ENCODE peak calls at places on chromosomes 7 and 10, in eight cellular contexts. N is body of pancreas, C is heart right ventricle, L is cardiac muscle cell, V is PC-9, B is aorta, H is pancreas, O is mesendoderm. G is an unnamed sample.

GRCh38 chr7:46754135-46754730 is 827.7 kb downstream of the TNS3 start:
- DNase-seq in N (no peak), C (no peak), L (no peak), V (peak; percentile 16), B (no peak), H (no peak), O (no peak), G (no peak)

GRCh38 chr7:43535031-43535451 is 47.9 kb upstream of the STK17A start:
- DNase-seq in N (peak; percentile 20), C (no peak), L (no peak), V (no peak), B (no peak), H (no peak), O (no peak), G (no peak)

GRCh38 chr7:26393855-26394254 is 102.2 kb downstream of the SNX10 start:
- DNase-seq in N (no peak), C (no peak), L (no peak), V (no peak), B (no peak), H (no peak), O (no peak), G (no peak)

GRCh38 chr10:79223001-79223345 is 124.3 kb upstream of the PPIF start:
- DNase-seq in N (no peak), C (no peak), L (no peak), V (no peak), B (no peak), H (no peak), O (no peak), G (no peak)

GRCh38 chr7:134313543-134313942 is 3.2 kb downstream of the SLC35B4 start:
- DNase-seq in N (no peak), C (no peak), L (no peak), V (no peak), B (no peak), H (no peak), O (no peak), G (no peak)

GRCh38 chr7:84975586-84976185 is 211.2 kb downstream of the SEMA3D start:
- DNase-seq in N (no peak), C (no peak), L (no peak), V (no peak), B (no peak), H (no peak), O (no peak), G (no peak)

GRCh38 chr7:101598422-101598957 is 30.6 kb downstream of the MYL10 start:
- DNase-seq in N (peak; percentile 89), C (no peak), L (no peak), V (peak; percentile 64), B (no peak), H (peak; percentile 67), O (no peak), G (no peak)

GRCh38 chr7:53306846-53307245 is 271.4 kb downstream of the POM121L12 start:
- DNase-seq in N (no peak), C (no peak), L (no peak), V (no peak), B (no peak), H (no peak), O (no peak), G (no peak)

GRCh38 chr7:148963583-148964509 is 64.5 kb downstream of the PDIA4 start:
- DNase-seq in N (no peak), C (no peak), L (no peak), V (peak; percentile 30), B (no peak), H (no peak), O (no peak), G (no peak)

GRCh38 chr10:29140991-29141390 is 147.9 kb upstream of the LYZL1 start:
- DNase-seq in N (no peak), C (no peak), L (no peak), V (peak; percentile 40), B (no peak), H (no peak), O (peak; percentile 87), G (no peak)

GRCh38 chr7:94212160-94212559 is 182.5 kb upstream of the COL1A2 start:
- DNase-seq in N (no peak), C (no peak), L (peak; percentile 27), V (no peak), B (no peak), H (no peak), O (peak; percentile 23), G (no peak)

DNA sequence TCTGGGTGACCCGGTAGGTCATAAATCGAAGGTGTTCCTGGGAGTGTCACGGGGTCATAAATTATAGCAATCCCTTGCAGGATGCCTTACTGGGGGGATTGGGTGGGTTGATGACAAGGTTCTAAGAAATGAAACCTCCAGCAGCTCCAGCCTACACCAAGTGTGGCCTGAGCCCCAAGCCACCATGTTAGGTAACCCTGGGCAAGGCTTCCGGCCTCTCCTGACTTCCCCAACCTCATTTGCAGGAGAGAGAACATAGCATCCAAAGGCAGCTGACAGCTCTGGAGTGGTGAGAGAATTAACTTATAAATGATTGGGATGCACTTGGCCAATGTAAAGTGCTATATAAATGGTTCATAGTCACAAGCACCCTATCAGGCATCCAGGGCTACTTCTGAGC is 52.8 kb upstream of the TMEM273 start:
- DNase-seq in N (no peak), C (no peak), L (no peak), V (no peak), B (no peak), H (no peak), O (no peak), G (no peak)
- H3K27me3 ChIP-seq in N (no peaks in the 10 kb centered on the region), C (no peaks in the 10 kb centered on the region), L (no peaks in the 10 kb centered on the region), V (peaks cover 67% of the 10 kb centered on the region), B (no peaks in the 10 kb centered on the region), H (no peaks in the 10 kb centered on the region), O (no peaks in the 10 kb centered on the region), G (no peaks in the 10 kb centered on the region)

GRCh38 chr10:30560326-30560725 is 69.2 kb downstream of the LYZL2 start:
- DNase-seq in N (no peak), C (no peak), L (no peak), V (no peak), B (no peak), H (no peak), O (no peak), G (no peak)

GRCh38 chr10:30562787-30563186 is 66.8 kb downstream of the LYZL2 start:
- DNase-seq in N (no peak), C (no peak), L (no peak), V (no peak), B (no peak), H (no peak), O (no peak), G (no peak)

GRCh38 chr10:30565449-30565848 is 64.1 kb downstream of the LYZL2 start:
- DNase-seq in N (no peak), C (no peak), L (no peak), V (no peak), B (no peak), H (no peak), O (no peak), G (no peak)
- H3K27ac ChIP-seq in N (no peak overlapping the region), C (no peak overlapping the region), L (no peak overlapping the region), V (no peak overlapping the region), B (no peak overlapping the region), H (no peak overlapping the region), O (no peak overlapping the region), G (no peak overlapping the region)

GRCh38 chr10:115092555-115093285 is 445 bp upstream of the ATRNL1 start:
- DNase-seq in N (peak; percentile 13), C (peak; percentile 17), L (peak; percentile 69), V (no peak), B (peak; percentile 62), H (peak; percentile 41), O (peak; percentile 83), G (no peak)
- H3K27me3 ChIP-seq in N (no peaks in the 10 kb centered on the region), C (peaks cover 26% of the 10 kb centered on the region), L (peaks cover 40% of the 10 kb centered on the region), V (no peaks in the 10 kb centered on the region), B (no peaks in the 10 kb centered on the region), H (no peaks in the 10 kb centered on the region), O (no peaks in the 10 kb centered on the region), G (peaks cover 51% of the 10 kb centered on the region)

GRCh38 chr7:105876091-105876963 is at the start of gene ATXN7L1:
- DNase-seq in N (peak; percentile 97), C (peak; percentile 95), L (peak; percentile 98), V (peak; percentile 94), B (peak; percentile 97), H (peak; percentile 95), O (peak; percentile 99), G (peak; percentile 87)
- H3K27ac ChIP-seq in N (peak within 1 kb of the TSS; percentile 87), C (peak within 1 kb of the TSS; percentile 34), L (peak within 1 kb of the TSS; percentile 90), V (peak within 1 kb of the TSS; percentile 69), B (peak within 1 kb of the TSS; percentile 20), H (peak within 1 kb of the TSS; percentile 86), O (peak within 1 kb of the TSS; percentile 41), G (peak within 1 kb of the TSS; percentile 55)

GRCh38 chr10:70907619-70908425 is 19.5 kb upstream of the PCBD1 start:
- DNase-seq in N (no peak), C (no peak), L (no peak), V (no peak), B (peak; percentile 17), H (no peak), O (no peak), G (no peak)

GRCh38 chr10:70903262-70903921 is 15.0 kb upstream of the PCBD1 start:
- DNase-seq in N (peak; percentile 66), C (peak; percentile 77), L (peak; percentile 74), V (peak; percentile 55), B (peak; percentile 66), H (no peak), O (peak; percentile 72), G (no peak)

GRCh38 chr10:70906953-70907618 is 18.7 kb upstream of the PCBD1 start:
- DNase-seq in N (no peak), C (no peak), L (no peak), V (no peak), B (peak; percentile 31), H (no peak), O (no peak), G (no peak)

GRCh38 chr10:70906031-70906804 is 17.9 kb upstream of the PCBD1 start:
- DNase-seq in N (no peak), C (no peak), L (no peak), V (no peak), B (peak; percentile 12), H (no peak), O (no peak), G (no peak)

DNA sequence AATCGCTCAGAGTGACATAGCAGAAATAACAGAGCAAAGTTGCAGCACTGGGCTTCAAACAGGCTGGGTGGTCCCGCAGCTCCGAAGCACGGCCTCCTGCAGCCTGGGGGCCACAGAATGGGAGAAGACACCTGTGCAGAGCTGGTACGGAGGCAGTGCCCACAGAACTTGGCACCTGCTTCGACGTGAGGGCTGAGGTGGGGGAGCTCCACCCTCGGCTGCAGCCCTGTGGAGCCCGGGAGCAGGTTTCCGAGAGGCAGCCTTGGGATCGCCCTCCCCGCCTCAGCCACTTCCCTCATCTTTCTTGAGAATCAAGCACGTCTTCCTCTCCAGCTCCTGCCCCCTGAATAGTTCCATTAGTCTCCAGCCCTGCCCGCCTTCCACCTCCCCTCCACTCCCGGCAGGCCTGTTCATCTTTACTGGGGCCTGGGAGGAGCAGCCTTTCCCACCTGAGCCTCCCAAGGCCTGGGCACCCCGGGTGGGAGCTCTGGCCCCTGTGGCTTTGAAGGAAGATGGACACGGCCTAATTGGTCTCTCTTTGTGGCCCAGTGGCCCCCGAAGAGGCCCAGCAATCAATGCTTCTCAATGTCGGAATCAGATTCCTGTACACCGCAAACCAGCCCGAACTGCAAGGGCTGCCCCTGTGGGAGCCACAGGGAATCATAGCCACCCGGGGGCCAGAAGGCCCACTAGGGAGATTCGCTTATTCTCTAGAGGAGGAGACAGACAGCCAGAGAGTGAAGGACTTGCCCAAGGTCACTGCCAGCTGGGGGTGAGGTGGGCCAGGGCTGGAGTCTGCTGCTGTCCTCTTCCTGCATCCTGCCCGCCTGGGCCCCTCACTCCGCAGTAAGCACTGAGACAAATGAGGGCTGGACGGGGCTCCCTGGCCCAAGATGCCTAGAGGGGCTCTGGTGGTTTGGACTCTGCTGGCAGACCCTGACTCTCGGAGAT is 17.0 kb upstream of the PCBD1 start:
- DNase-seq in N (no peak), C (no peak), L (no peak), V (no peak), B (peak; percentile 18), H (no peak), O (no peak), G (no peak)
- H3K27me3 ChIP-seq in N (no peaks in the 10 kb centered on the region), C (no peaks in the 10 kb centered on the region), L (no peaks in the 10 kb centered on the region), V (peaks cover 32% of the 10 kb centered on the region), B (no peaks in the 10 kb centered on the region), H (no peaks in the 10 kb centered on the region), O (no peaks in the 10 kb centered on the region), G (no peaks in the 10 kb centered on the region)

G was measured in CD4-positive, alpha-beta T cell.